ENCODE peak calls at places on chromosome 7, in eight cellular contexts. O, X, R, D, F, U, M and S are unnamed samples.

GRCh38 chr7:121428857-121429489 is 32.9 kb upstream of the FAM3C start:
- DNase-seq in O (no peak), X (no peak), R (no peak), D (no peak), F (no peak), U (no peak), M (no peak), S (no peak)

GRCh38 chr7:22269963-22270362 is 87.0 kb downstream of the RAPGEF5 start:
- DNase-seq in O (no peak), X (no peak), R (no peak), D (no peak), F (peak; percentile 57), U (no peak), M (no peak), S (no peak)

GRCh38 chr7:143514995-143515735 is 37.5 kb downstream of the TAS2R41 start:
- DNase-seq in O (no peak), X (peak; percentile 62), R (no peak), D (no peak), F (no peak), U (no peak), M (no peak), S (no peak)

GRCh38 chr7:39754326-39755120 is 131.2 kb downstream of the RALA start:
- DNase-seq in O (peak; percentile 29), X (no peak), R (peak; percentile 38), D (peak; percentile 46), F (no peak), U (no peak), M (no peak), S (no peak)

GRCh38 chr7:64562246-64562620 is 638 bp downstream of the ZNF680 start:
- DNase-seq in O (no peak), X (no peak), R (no peak), D (no peak), F (no peak), U (no peak), M (no peak), S (no peak)

GRCh38 chr7:50304158-50304910 is at the start of gene IKZF1:
- DNase-seq in O (no peak), X (peak; percentile 47), R (peak; percentile 61), D (peak; percentile 59), F (peak; percentile 21), U (no peak), M (peak; percentile 50), S (peak; percentile 52)

GRCh38 chr7:1223196-1224092 is 9.2 kb upstream of the UNCX start:
- DNase-seq in O (no peak), X (no peak), R (no peak), D (no peak), F (no peak), U (no peak), M (no peak), S (no peak)

GRCh38 chr7:19610194-19610943 is 98.5 kb downstream of the POLR1F start:
- DNase-seq in O (no peak), X (no peak), R (no peak), D (no peak), F (no peak), U (no peak), M (no peak), S (no peak)

GRCh38 chr7:51428226-51428887 is 111.7 kb upstream of the COBL start:
- DNase-seq in O (peak; percentile 4), X (no peak), R (no peak), D (no peak), F (peak; percentile 15), U (no peak), M (no peak), S (no peak)

GRCh38 chr7:121891731-121892130 is 18.8 kb downstream of the PTPRZ1 start:
- DNase-seq in O (no peak), X (no peak), R (no peak), D (no peak), F (no peak), U (no peak), M (no peak), S (no peak)

GRCh38 chr7:43700059-43700501 is 29.2 kb downstream of the COA1 start:
- DNase-seq in O (peak; percentile 73), X (no peak), R (peak; percentile 66), D (no peak), F (peak; percentile 24), U (no peak), M (no peak), S (peak; percentile 52)

GRCh38 chr7:159160450-159160849 is 15.8 kb upstream of the VIPR2 start:
- DNase-seq in O (no peak), X (no peak), R (no peak), D (no peak), F (no peak), U (no peak), M (no peak), S (no peak)

GRCh38 chr7:143380646-143381426 is at the start of gene ZYX:
- DNase-seq in O (peak; percentile 87), X (peak; percentile 91), R (peak; percentile 92), D (peak; percentile 88), F (peak; percentile 59), U (peak; percentile 77), M (peak; percentile 84), S (peak; percentile 71)

GRCh38 chr7:2774935-2775334 is 69.2 kb downstream of the GNA12 start:
- DNase-seq in O (no peak), X (no peak), R (no peak), D (no peak), F (no peak), U (no peak), M (no peak), S (no peak)

GRCh38 chr7:117034851-117035462 is 81.7 kb downstream of the ST7 start:
- DNase-seq in O (no peak), X (no peak), R (no peak), D (no peak), F (peak; percentile 18), U (no peak), M (no peak), S (no peak)

GRCh38 chr7:120033114-120033513 is 239.9 kb upstream of the KCND2 start:
- DNase-seq in O (no peak), X (no peak), R (no peak), D (no peak), F (no peak), U (no peak), M (no peak), S (no peak)

GRCh38 chr7:47506716-47507354 is 75.1 kb downstream of the TNS3 start:
- DNase-seq in O (peak; percentile 93), X (no peak), R (no peak), D (no peak), F (no peak), U (no peak), M (no peak), S (no peak)

GRCh38 chr7:130417215-130417614 is 23.6 kb downstream of the CEP41 start:
- DNase-seq in O (no peak), X (no peak), R (peak; percentile 29), D (no peak), F (no peak), U (no peak), M (no peak), S (no peak)

GRCh38 chr7:157459966-157460365 is 123.2 kb downstream of the DNAJB6 start:
- DNase-seq in O (no peak), X (no peak), R (no peak), D (no peak), F (no peak), U (no peak), M (no peak), S (no peak)

GRCh38 chr7:40544277-40544723 is 409.5 kb downstream of the SUGCT start:
- DNase-seq in O (no peak), X (no peak), R (no peak), D (no peak), F (no peak), U (no peak), M (no peak), S (no peak)

GRCh38 chr7:155602750-155603149 is 41.7 kb upstream of the RBM33 start:
- DNase-seq in O (no peak), X (no peak), R (no peak), D (no peak), F (no peak), U (no peak), M (no peak), S (no peak)

GRCh38 chr7:86972072-86972471 is 87.4 kb downstream of the ELAPOR2 start:
- DNase-seq in O (peak; percentile 80), X (no peak), R (no peak), D (no peak), F (no peak), U (no peak), M (no peak), S (no peak)

GRCh38 chr7:87413951-87414381 is 61.5 kb downstream of the ABCB4 start:
- DNase-seq in O (no peak), X (no peak), R (no peak), D (no peak), F (no peak), U (no peak), M (no peak), S (no peak)

GRCh38 chr7:12719978-12720377 is 32.5 kb downstream of the ARL4A start:
- DNase-seq in O (no peak), X (no peak), R (no peak), D (no peak), F (no peak), U (no peak), M (no peak), S (no peak)

GRCh38 chr7:732094-732541 is 5.0 kb upstream of the PRKAR1B start:
- DNase-seq in O (no peak), X (no peak), R (no peak), D (no peak), F (peak; percentile 72), U (no peak), M (no peak), S (no peak)

GRCh38 chr7:69091476-69091875 is 506.8 kb upstream of the AUTS2 start:
- DNase-seq in O (no peak), X (no peak), R (no peak), D (no peak), F (no peak), U (no peak), M (no peak), S (no peak)

GRCh38 chr7:19110778-19111175 is 6.7 kb downstream of the TWIST1 start:
- DNase-seq in O (no peak), X (no peak), R (no peak), D (no peak), F (no peak), U (no peak), M (no peak), S (no peak)

GRCh38 chr7:20330797-20331230 is at the start of gene ITGB8:
- DNase-seq in O (no peak), X (no peak), R (peak; percentile 5), D (no peak), F (peak; percentile 44), U (no peak), M (no peak), S (peak; percentile 5)

GRCh38 chr7:127896683-127897082 is 134.6 kb downstream of the LRRC4 start:
- DNase-seq in O (no peak), X (no peak), R (no peak), D (no peak), F (no peak), U (no peak), M (no peak), S (no peak)

GRCh38 chr7:105690286-105690915 is 109.1 kb upstream of the EFCAB10 start:
- DNase-seq in O (no peak), X (no peak), R (no peak), D (no peak), F (no peak), U (no peak), M (no peak), S (no peak)

GRCh38 chr7:101933685-101934084 is 116.3 kb downstream of the CUX1 start:
- DNase-seq in O (no peak), X (no peak), R (no peak), D (no peak), F (no peak), U (no peak), M (no peak), S (no peak)

GRCh38 chr7:134613623-134614347 is 32.9 kb upstream of the BPGM start:
- DNase-seq in O (peak; percentile 98), X (peak; percentile 68), R (peak; percentile 70), D (no peak), F (no peak), U (no peak), M (no peak), S (no peak)

GRCh38 chr7:4550117-4550516 is 132.0 kb upstream of the FOXK1 start:
- DNase-seq in O (no peak), X (no peak), R (no peak), D (no peak), F (no peak), U (no peak), M (no peak), S (no peak)

GRCh38 chr7:131546583-131547111 is 9.8 kb downstream of the PODXL start:
- DNase-seq in O (no peak), X (no peak), R (peak; percentile 44), D (no peak), F (no peak), U (no peak), M (no peak), S (peak; percentile 42)